ENCODE peak calls at places on chromosome 2, in four cellular contexts. I, O, X and Q are unnamed samples.
A peak's percentile ranks its signal among the peaks of the same experiment; 100 is the strongest.

GRCh38 chr2:233821709-233822100 is 32.6 kb downstream of the HJURP start:
- DNase-seq in I (no peak), O (no peak), X (no peak), Q (no peak)

GRCh38 chr2:190185380-190185779 is 122.9 kb upstream of the MSTN start:
- DNase-seq in X (no peak), I (no peak), O (no peak), Q (no peak)

GRCh38 chr2:64700133-64700809 is 46.6 kb upstream of the SERTAD2 start:
- DNase-seq in I (no peak), X (peak; percentile 62), O (no peak), Q (no peak)

GRCh38 chr2:8588831-8589191 is 93.0 kb upstream of the ID2 start:
- DNase-seq in X (no peak), O (no peak), I (no peak), Q (no peak)

GRCh38 chr2:20619624-20620024 is 31.3 kb downstream of the HS1BP3 start:
- DNase-seq in I (no peak), O (no peak), X (no peak), Q (no peak)

GRCh38 chr2:68414862-68415261 is 49.8 kb downstream of the PLEK start:
- DNase-seq in X (no peak), I (no peak), O (no peak), Q (no peak)

GRCh38 chr2:33068261-33068660 is 121.5 kb downstream of the LTBP1 start:
- DNase-seq in X (no peak), O (no peak), I (no peak), Q (peak; percentile 64)

GRCh38 chr2:69217333-69218080 is 169.5 kb downstream of the GFPT1 start:
- DNase-seq in I (no peak), X (no peak), O (no peak), Q (no peak)

GRCh38 chr2:233242231-233242917 is 9.1 kb upstream of the ATG16L1 start:
- DNase-seq in O (no peak), X (no peak), I (no peak), Q (no peak)

GRCh38 chr2:171018522-171018921 is 89.5 kb downstream of the GORASP2 start:
- DNase-seq in I (no peak), X (peak; percentile 27), O (no peak), Q (no peak)

GRCh38 chr2:128374001-128374710 is 55.5 kb upstream of the HS6ST1 start:
- DNase-seq in O (peak; percentile 32), X (no peak), I (no peak), Q (no peak)

GRCh38 chr2:43605079-43605655 is 9.3 kb upstream of the THADA start:
- DNase-seq in X (no peak), I (peak; percentile 60), O (peak; percentile 61), Q (peak; percentile 79)

GRCh38 chr2:47079515-47080412 is 75.3 kb downstream of the STPG4 start:
- DNase-seq in I (no peak), X (no peak), O (no peak), Q (no peak)

GRCh38 chr2:168180483-168180882 is 66.9 kb downstream of the STK39 start:
- DNase-seq in X (no peak), I (no peak), O (peak; percentile 85), Q (no peak)

GRCh38 chr2:78465707-78466106 is 559.8 kb upstream of the REG3G start:
- DNase-seq in O (peak; percentile 4), X (no peak), I (peak; percentile 14), Q (peak; percentile 1)

GRCh38 chr2:86223682-86224560 is 24.7 kb downstream of the MRPL35 start:
- DNase-seq in X (no peak), O (no peak), I (no peak), Q (no peak)

GRCh38 chr2:99818842-99819241 is 323.5 kb downstream of the AFF3 start:
- DNase-seq in X (no peak), I (no peak), O (peak; percentile 10), Q (peak; percentile 8)

GRCh38 chr2:166765141-166765540 is 123.1 kb upstream of the XIRP2 start:
- DNase-seq in X (no peak), I (no peak), O (no peak), Q (no peak)

GRCh38 chr2:12715878-12716249 is 872 bp upstream of the TRIB2 start:
- DNase-seq in O (peak; percentile 54), I (peak; percentile 92), X (no peak), Q (peak; percentile 45)

DNA sequence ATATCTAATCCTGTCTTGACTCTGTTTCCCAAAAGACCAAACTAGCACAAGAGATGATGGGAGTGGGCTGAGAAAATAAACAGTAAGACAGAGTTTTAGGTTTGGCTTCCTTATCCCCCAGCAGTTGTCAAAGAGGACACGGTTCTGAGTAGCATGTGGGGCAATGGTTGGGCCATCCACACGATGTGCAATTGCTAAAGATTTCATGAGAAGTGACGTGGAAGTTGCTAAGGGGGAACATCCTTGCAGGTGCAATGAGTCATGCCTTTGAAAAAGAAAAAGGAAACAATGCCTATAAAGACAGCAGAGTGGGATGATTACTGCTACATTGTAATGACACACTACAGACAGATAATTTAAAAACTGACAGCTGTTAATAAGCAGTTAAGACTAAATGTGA is 1395.8 kb downstream of the LRP1B start:
- DNase-seq in I (no peak), X (no peak), O (no peak), Q (no peak)
- TF ChIP-seq HDAC2 in I (no peak), X (no peak), O (no peak), Q (no peak)

DNA sequence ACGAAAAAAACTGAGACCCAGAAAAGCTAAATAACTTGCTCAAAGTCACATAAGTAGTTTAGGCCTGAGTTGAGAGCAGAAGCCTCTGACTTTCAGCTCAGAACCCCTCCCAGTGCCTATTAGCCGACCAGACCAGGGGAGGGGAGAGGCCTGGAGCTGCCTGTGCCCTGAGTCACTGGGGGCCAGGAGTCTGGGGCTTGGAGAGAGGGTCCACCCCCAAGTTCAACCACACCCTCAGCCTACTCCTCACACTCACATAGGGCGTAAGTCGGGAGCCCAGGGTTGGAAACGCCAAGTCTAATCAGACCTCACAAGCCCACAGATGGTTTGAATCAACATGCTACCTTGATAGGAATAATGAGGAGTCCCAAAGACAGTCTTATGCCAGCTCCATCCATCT is 12.6 kb upstream of the PKDCC start:
- DNase-seq in X (no peak), I (no peak), O (no peak), Q (no peak)
- TF ChIP-seq JUNB in X (no peak), I (no peak), O (no peak), Q (no peak)

GRCh38 chr2:196330645-196331044 is 159.3 kb upstream of the STK17B start:
- DNase-seq in X (no peak), I (no peak), O (no peak), Q (no peak)
- TF ChIP-seq ESRRA in X (no peak), I (no peak), O (no peak), Q (no peak)

DNA sequence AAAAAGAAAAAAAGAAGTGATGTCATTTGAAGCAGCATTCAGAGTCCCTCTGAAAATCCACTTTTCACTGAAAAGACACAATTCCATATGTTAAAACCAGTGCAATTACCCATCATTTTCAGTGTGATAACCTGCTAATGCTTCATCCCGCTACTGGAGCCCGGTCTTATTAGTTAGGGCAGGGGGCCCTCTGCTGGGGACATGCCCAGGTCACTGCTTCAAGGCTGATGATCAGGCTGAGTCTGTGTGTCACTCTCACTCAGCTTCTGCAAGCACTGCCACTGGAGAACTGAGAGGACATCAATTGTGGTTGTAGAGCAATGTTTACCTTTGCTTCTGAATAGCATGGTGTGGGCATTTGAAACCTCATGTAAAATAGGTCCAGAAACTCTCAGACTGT is 49.1 kb upstream of the NXPH2 start:
- DNase-seq in X (no peak), O (peak; percentile 64), I (peak; percentile 58), Q (peak; percentile 64)
- TF ChIP-seq HDAC2 in X (no peak), O (no peak), I (no peak), Q (no peak)

DNA sequence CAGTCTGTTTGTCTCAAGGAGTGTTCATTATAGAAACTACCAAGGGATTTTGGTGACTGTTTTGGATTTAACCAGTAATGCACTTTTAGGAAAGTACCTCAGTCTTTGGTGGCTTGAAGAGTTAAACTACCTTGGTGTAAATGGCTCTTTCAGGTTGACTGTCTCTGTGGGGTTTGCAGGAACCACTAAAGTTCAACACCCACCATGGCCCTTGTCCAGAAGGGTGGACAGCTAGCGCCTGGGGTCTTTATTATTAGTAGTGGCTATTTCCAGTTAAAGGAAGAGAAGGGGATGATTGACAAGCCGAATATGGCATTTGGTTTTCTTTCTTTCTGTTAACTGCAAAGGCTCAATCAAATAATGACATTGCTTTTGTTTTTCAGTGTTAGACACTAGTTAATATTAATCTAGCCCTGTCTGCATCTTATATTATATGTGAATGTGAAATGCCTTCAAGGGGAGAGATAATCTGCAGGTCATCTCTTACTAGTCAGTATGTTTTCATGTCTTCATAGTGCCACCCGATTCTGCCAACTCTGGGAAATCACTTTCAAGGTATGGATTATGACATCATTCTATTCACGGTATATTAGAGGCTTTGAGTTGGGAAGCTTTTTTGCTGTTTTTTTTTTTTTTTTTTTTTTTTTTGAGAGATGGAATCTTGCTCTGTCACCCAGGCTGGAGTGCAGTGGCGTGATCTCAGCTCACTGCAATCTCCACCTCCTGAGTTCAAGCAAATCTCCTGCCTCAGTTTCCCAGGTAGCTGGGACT is 56.4 kb downstream of the MAP4K4 start:
- DNase-seq in O (no peak), X (peak; percentile 26), I (no peak), Q (no peak)
- TF ChIP-seq JUNB in O (no peak), X (peak; percentile 66), I (no peak), Q (no peak)

GRCh38 chr2:207071820-207072219 is 93.9 kb downstream of the KLF7 start:
- DNase-seq in O (no peak), X (no peak), I (no peak), Q (no peak)
- TF ChIP-seq ESRRA in O (no peak), X (no peak), I (no peak), Q (no peak)

DNA sequence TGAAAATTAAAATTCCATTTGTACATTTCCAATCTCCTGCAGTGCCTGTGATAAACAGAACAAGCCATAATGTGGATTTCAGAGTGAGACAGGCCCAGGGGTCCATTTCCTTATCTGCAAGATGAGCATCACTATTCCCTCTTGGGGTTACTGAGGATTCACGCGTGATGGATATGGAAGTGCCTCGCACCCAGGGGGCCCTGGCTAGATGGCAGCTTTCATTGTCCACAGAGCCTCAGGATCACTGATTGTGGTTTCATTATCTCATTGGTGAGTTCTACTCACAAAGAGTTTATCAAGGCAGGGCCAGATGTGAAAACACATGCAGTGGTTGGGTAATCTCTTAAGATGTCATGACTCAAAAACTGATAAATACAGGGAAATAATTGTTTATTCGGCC is 11.6 kb downstream of the CNGA3 start:
- DNase-seq in I (no peak), O (no peak), X (no peak), Q (no peak)
- TF ChIP-seq HDAC2 in I (no peak), O (no peak), X (no peak), Q (no peak)